ENCODE peak calls at places on chromosomes 6 and 20, in six cellular contexts. Y is body of pancreas, B is right lobe of liver, M is adrenal gland, O is K562, V is esophagus squamous epithelium. S is an unnamed sample. For H3K9me3, the result is how much of the 10 kb centered on the place peaks cover.

GRCh38 chr6:138499303-138499991 is at the start of gene NHSL1:
- DNase-seq in O (no peak), M (no peak), V (no peak), B (no peak), Y (no peak), S (no peak)

GRCh38 chr20:24672886-24673677 is 203.7 kb downstream of the SYNDIG1 start:
- DNase-seq in B (no peak), M (no peak), V (no peak), Y (no peak), O (no peak), S (no peak)

GRCh38 chr6:73632346-73632745 is 21.4 kb downstream of the SLC17A5 start:
- DNase-seq in Y (no peak), O (no peak), B (no peak), V (no peak), M (no peak), S (no peak)

GRCh38 chr6:47690791-47691190 is 7.6 kb upstream of the ADGRF4 start:
- DNase-seq in O (no peak), M (no peak), Y (no peak), B (no peak), V (no peak), S (no peak)

GRCh38 chr6:138592698-138593097 is 93.4 kb upstream of the NHSL1 start:
- DNase-seq in B (no peak), V (no peak), Y (no peak), M (no peak), O (no peak), S (no peak)

GRCh38 chr6:45967363-45967762 is 48.3 kb downstream of the CLIC5 start:
- DNase-seq in Y (no peak), B (no peak), V (no peak), M (no peak), O (no peak), S (no peak)

GRCh38 chr6:83193747-83194582 is 808 bp downstream of the RWDD2A start:
- DNase-seq in O (peak), V (no peak), B (peak), M (peak), Y (peak), S (peak)

GRCh38 chr20:44650777-44651493 is 564 bp downstream of the ADA start:
- DNase-seq in Y (no peak), V (no peak), M (no peak), O (peak), B (no peak), S (peak)

GRCh38 chr6:99092461-99092860 is 144.7 kb upstream of the FBXL4 start:
- DNase-seq in V (no peak), B (no peak), O (no peak), M (no peak), Y (no peak), S (no peak)

GRCh38 chr6:15962449-15962764 is 166.5 kb upstream of the MYLIP start:
- DNase-seq in V (no peak), Y (no peak), B (no peak), M (no peak), O (no peak), S (no peak)

GRCh38 chr6:9412951-9413559 is 977.7 kb upstream of the SLC35B3 start:
- DNase-seq in V (no peak), B (peak), M (peak), O (peak), Y (peak), S (no peak)

GRCh38 chr6:152107973-152108372 is 300.5 kb downstream of the ESR1 start:
- DNase-seq in V (no peak), Y (no peak), B (no peak), O (no peak), M (no peak), S (no peak)

GRCh38 chr6:168209420-168209819 is 110.2 kb downstream of the DACT2 start:
- DNase-seq in V (no peak), O (no peak), M (peak), Y (no peak), B (no peak), S (no peak)

GRCh38 chr6:168208436-168208835 is 111.1 kb downstream of the DACT2 start:
- DNase-seq in O (no peak), M (no peak), B (no peak), V (no peak), Y (no peak), S (no peak)

GRCh38 chr6:168208854-168209253 is 110.7 kb downstream of the DACT2 start:
- DNase-seq in O (no peak), V (no peak), Y (no peak), B (no peak), M (no peak), S (no peak)

GRCh38 chr6:168212322-168212721 is 107.3 kb downstream of the DACT2 start:
- DNase-seq in M (no peak), B (no peak), O (no peak), Y (no peak), V (no peak), S (no peak)

GRCh38 chr6:168210239-168211107 is 109.1 kb downstream of the DACT2 start:
- DNase-seq in M (peak), Y (no peak), B (no peak), O (no peak), V (no peak), S (no peak)
- H3K9me3 ChIP-seq in M (under half), Y (under half), B (under half), O (under half), V (under half), S (under half)

GRCh38 chr6:140076078-140076477 is 701.6 kb upstream of the CITED2 start:
- DNase-seq in V (no peak), Y (no peak), M (no peak), B (no peak), O (no peak), S (no peak)

GRCh38 chr6:140078552-140079126 is 704.2 kb upstream of the CITED2 start:
- DNase-seq in B (no peak), Y (no peak), V (no peak), M (peak), O (no peak), S (no peak)

GRCh38 chr6:140077712-140078551 is 703.5 kb upstream of the CITED2 start:
- DNase-seq in O (no peak), B (no peak), V (no peak), Y (no peak), M (no peak), S (no peak)

GRCh38 chr6:140082867-140083297 is 708.4 kb upstream of the CITED2 start:
- DNase-seq in O (no peak), Y (no peak), V (no peak), M (peak), B (no peak), S (peak)

GRCh38 chr6:140079328-140079727 is 704.9 kb upstream of the CITED2 start:
- DNase-seq in M (peak), V (no peak), Y (peak), B (peak), O (no peak), S (peak)
- H3K27ac ChIP-seq in M (no peak), V (no peak), Y (peak), B (no peak), O (no peak), S (peak)

DNA sequence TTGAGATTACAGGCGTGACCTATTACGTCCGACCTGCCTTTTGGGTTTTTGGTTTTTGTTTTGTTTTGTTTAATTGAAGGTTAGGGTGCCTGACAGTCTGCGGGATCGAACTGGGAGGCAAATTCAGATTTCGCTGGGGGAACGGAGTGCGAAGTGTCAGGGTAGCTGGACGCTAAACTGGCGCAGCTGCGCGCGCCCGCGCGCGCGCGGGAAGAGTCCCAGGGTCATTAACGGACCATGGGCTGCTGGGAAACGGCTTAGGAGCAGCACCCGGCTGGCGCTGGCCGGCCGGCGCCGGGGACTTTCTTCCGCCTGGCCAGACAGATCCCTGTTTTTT is 6.8 kb downstream of the HSPA1B start:
- DNase-seq in Y (peak), M (peak), O (peak), V (no peak), B (peak), S (peak)
- TF ChIP-seq POLR2A in Y (peak), M (peak), O (no peak), V (peak), B (peak), S (peak)

DNA sequence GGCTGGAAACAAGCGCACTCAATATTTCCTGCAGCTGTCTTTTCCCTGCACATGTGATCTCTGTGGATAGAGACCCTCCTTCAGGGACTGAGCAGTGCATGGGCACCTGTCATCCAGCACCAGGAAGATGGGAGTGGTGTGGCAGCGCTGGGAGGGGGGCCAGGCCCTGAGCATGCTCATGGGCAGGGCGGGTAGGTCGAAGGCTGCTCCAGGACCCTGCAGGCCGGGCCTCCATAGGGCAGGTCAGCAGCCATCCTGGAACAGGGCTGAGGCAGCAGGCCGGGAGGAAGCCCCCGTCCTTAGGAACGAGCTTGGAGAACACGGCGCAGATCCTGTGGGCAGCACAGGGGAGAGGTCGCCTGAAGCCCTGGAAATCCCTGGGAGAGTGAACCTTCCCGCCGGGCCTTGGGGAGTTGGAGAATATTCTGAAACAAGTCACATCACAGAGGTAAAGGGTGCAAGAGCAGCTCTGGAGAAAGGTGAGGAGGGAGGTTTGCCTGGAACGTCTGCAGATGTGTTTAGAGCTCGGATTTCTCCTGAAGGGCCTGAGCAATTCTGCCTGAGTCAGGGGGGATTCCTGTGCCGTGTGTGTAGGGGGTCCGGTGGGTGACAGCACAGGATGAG is 133.2 kb downstream of the SMOC2 start:
- DNase-seq in Y (no peak), M (no peak), V (no peak), O (no peak), B (no peak), S (no peak)
- H3K9me3 ChIP-seq in Y (under half), M (under half), V (under half), O (under half), B (under half), S (under half)

DNA sequence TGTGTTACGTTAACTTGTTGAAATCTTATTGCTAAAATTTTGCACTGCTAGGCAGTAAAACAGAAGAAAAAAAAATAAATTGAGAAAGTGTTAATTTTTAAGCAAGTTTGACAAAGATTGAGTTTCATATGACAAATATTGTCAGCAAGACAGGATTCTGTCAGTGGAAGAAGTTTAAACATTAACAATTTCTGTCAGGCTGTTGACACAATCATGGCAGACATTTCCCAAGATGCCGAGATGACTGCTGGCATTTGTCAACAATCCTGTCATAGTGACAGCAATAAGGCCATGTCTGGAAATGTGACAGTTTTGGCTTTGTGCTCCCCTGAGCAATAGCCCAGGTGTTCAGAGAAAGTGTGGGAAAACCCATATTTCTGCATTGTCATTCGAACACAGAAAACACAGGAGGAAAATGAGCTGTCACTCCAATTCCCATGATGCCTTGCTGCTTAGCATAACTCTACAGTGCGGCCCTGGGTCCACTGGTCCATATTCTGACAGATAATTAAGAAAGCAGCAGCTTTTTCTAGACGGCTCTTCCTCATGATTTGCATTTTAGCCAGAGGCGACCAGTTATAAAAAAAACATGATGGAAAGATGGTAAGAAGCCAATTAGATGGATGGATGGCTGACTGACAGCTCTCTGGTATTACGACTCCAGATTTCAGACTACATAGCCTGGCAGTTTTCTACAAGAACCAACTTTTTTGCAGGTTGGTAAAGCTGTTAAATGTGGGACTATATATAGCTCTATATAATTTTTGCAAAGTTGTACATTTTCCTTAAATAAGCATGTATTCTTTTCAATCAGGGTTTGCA is 43.6 kb upstream of the DEFB112 start:
- DNase-seq in B (peak), M (no peak), O (no peak), V (no peak), Y (no peak), S (no peak)
- H3K27ac ChIP-seq in B (peak), M (no peak), O (no peak), V (no peak), Y (no peak), S (no peak)

DNA sequence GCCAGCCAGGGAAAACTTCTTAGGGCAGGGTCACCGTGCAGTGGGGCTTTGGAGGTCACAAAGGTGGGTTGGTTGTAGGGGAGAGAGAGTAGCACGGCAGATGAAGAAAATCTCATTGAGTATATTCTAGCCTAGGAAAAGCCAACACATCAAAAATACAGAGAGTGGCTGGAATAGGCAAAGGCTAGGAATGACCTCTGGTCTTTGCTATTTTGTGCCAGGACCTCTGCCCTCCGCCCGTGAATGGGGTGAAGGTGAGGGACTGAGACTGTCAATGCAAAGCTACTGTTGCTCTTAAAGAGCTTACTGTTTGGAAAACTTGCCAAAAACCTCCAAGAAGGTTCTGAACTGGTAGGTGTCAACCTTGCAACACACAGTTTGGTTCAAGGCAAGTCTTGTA is 346.7 kb downstream of the CDH26 start:
- DNase-seq in M (no peak), V (no peak), Y (no peak), B (no peak), O (no peak), S (no peak)
- TF ChIP-seq POLR2A in M (no peak), V (no peak), Y (no peak), B (no peak), O (no peak), S (no peak)